ENCODE peak calls at places on chromosomes 5 and 9, in seven cellular contexts. One of them, this sample, is unnamed. For H3K9me3, the result is how much of the 10 kb centered on the place peaks cover.

GRCh38 chr5:116084231-116084630 is 594 bp upstream of the COMMD10 start:
- DNase-seq in pancreas: no peak
- DNase-seq in H9: no peak
- DNase-seq in body of pancreas: no peak
- DNase-seq in uterus: peak
- DNase-seq in A549: peak
- DNase-seq in WERI-Rb-1: peak
- DNase-seq in this sample: peak

GRCh38 chr5:74441616-74442015 is 198.9 kb downstream of the ENC1 start:
- DNase-seq in pancreas: no peak
- DNase-seq in H9: no peak
- DNase-seq in body of pancreas: no peak
- DNase-seq in uterus: no peak
- DNase-seq in A549: no peak
- DNase-seq in WERI-Rb-1: peak
- DNase-seq in this sample: no peak

GRCh38 chr5:172133359-172134029 is 54.5 kb downstream of the STK10 start:
- DNase-seq in pancreas: no peak
- DNase-seq in H9: no peak
- DNase-seq in body of pancreas: no peak
- DNase-seq in uterus: no peak
- DNase-seq in A549: no peak
- DNase-seq in WERI-Rb-1: no peak
- DNase-seq in this sample: peak

GRCh38 chr9:72996106-72996505 is 43.3 kb upstream of the ALDH1A1 start:
- DNase-seq in pancreas: no peak
- DNase-seq in H9: no peak
- DNase-seq in body of pancreas: no peak
- DNase-seq in uterus: no peak
- DNase-seq in A549: peak
- DNase-seq in WERI-Rb-1: no peak
- DNase-seq in this sample: no peak

GRCh38 chr9:138074516-138074915 is 196.9 kb downstream of the CACNA1B start:
- DNase-seq in pancreas: no peak
- DNase-seq in H9: no peak
- DNase-seq in body of pancreas: no peak
- DNase-seq in uterus: no peak
- DNase-seq in A549: no peak
- DNase-seq in WERI-Rb-1: no peak
- DNase-seq in this sample: no peak

GRCh38 chr9:9112001-9112725 is 1312.6 kb upstream of the DMAC1 start:
- DNase-seq in pancreas: no peak
- DNase-seq in H9: no peak
- DNase-seq in body of pancreas: no peak
- DNase-seq in uterus: no peak
- DNase-seq in A549: no peak
- DNase-seq in WERI-Rb-1: peak
- DNase-seq in this sample: no peak

GRCh38 chr9:74653437-74654080 is 156.4 kb downstream of the RORB start:
- DNase-seq in pancreas: no peak
- DNase-seq in H9: no peak
- DNase-seq in body of pancreas: no peak
- DNase-seq in uterus: no peak
- DNase-seq in A549: no peak
- DNase-seq in WERI-Rb-1: no peak
- DNase-seq in this sample: peak

GRCh38 chr5:179170606-179171005 is 110.4 kb downstream of the ZNF354C start:
- DNase-seq in pancreas: no peak
- DNase-seq in H9: no peak
- DNase-seq in body of pancreas: no peak
- DNase-seq in uterus: no peak
- DNase-seq in A549: no peak
- DNase-seq in WERI-Rb-1: peak
- DNase-seq in this sample: no peak

GRCh38 chr9:136085815-136086212 is 9.3 kb downstream of the NACC2 start:
- DNase-seq in pancreas: peak
- DNase-seq in H9: peak
- DNase-seq in body of pancreas: peak
- DNase-seq in uterus: no peak
- DNase-seq in A549: no peak
- DNase-seq in WERI-Rb-1: no peak
- DNase-seq in this sample: no peak

GRCh38 chr5:154985126-154985525 is 28.4 kb upstream of the KIF4B start:
- DNase-seq in pancreas: no peak
- DNase-seq in H9: no peak
- DNase-seq in body of pancreas: no peak
- DNase-seq in uterus: no peak
- DNase-seq in A549: no peak
- DNase-seq in WERI-Rb-1: no peak
- DNase-seq in this sample: no peak

DNA sequence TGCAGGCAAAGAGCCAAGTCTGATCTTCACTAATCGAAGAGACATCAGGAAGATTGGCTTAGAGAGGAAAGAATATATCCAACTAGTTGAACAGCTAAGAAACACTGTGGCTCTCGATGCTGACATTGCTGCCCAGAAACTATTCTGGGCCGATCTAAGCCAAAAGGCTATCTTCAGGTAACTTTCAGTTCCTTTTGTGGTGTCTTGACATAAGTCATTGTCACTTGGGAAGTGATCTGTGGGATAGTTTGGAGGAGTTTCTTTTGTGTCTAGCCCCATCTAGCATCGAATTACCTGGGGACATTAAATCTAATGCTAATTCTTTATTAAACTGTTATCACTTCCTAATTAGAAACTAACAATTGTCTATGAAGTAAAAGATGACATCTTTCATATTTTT is 24.0 kb downstream of the VLDLR start:
- DNase-seq in pancreas: no peak
- DNase-seq in H9: no peak
- DNase-seq in body of pancreas: no peak
- DNase-seq in uterus: no peak
- DNase-seq in A549: no peak
- DNase-seq in WERI-Rb-1: no peak
- DNase-seq in this sample: no peak
- TF ChIP-seq CTCF in pancreas: no peak
- TF ChIP-seq CTCF in H9: no peak
- TF ChIP-seq CTCF in body of pancreas: no peak
- TF ChIP-seq CTCF in uterus: no peak
- TF ChIP-seq CTCF in A549: no peak
- TF ChIP-seq CTCF in WERI-Rb-1: no peak
- TF ChIP-seq CTCF in this sample: no peak

GRCh38 chr9:128114326-128115186 is 13.0 kb downstream of the PTGES2 start:
- DNase-seq in pancreas: peak
- DNase-seq in H9: peak
- DNase-seq in body of pancreas: peak
- DNase-seq in uterus: peak
- DNase-seq in A549: no peak
- DNase-seq in WERI-Rb-1: no peak
- DNase-seq in this sample: no peak

GRCh38 chr9:128116104-128117083 is 11.1 kb downstream of the PTGES2 start:
- DNase-seq in pancreas: peak
- DNase-seq in H9: no peak
- DNase-seq in body of pancreas: peak
- DNase-seq in uterus: peak
- DNase-seq in A549: no peak
- DNase-seq in WERI-Rb-1: no peak
- DNase-seq in this sample: no peak

GRCh38 chr9:128113526-128114325 is 13.8 kb downstream of the PTGES2 start:
- DNase-seq in pancreas: peak
- DNase-seq in H9: peak
- DNase-seq in body of pancreas: peak
- DNase-seq in uterus: no peak
- DNase-seq in A549: no peak
- DNase-seq in WERI-Rb-1: peak
- DNase-seq in this sample: no peak

GRCh38 chr9:128117613-128118471 is 9.7 kb downstream of the PTGES2 start:
- DNase-seq in pancreas: peak
- DNase-seq in H9: peak
- DNase-seq in body of pancreas: peak
- DNase-seq in uterus: peak
- DNase-seq in A549: peak
- DNase-seq in WERI-Rb-1: peak
- DNase-seq in this sample: peak

GRCh38 chr9:128115187-128116103 is 12.1 kb downstream of the PTGES2 start:
- DNase-seq in pancreas: peak
- DNase-seq in H9: no peak
- DNase-seq in body of pancreas: peak
- DNase-seq in uterus: peak
- DNase-seq in A549: no peak
- DNase-seq in WERI-Rb-1: no peak
- DNase-seq in this sample: no peak
- H3K27ac ChIP-seq in pancreas: peak
- H3K27ac ChIP-seq in H9: no peak
- H3K27ac ChIP-seq in body of pancreas: peak
- H3K27ac ChIP-seq in uterus: no peak
- H3K27ac ChIP-seq in A549: no peak
- H3K27ac ChIP-seq in WERI-Rb-1: peak
- H3K27ac ChIP-seq in this sample: no peak

DNA sequence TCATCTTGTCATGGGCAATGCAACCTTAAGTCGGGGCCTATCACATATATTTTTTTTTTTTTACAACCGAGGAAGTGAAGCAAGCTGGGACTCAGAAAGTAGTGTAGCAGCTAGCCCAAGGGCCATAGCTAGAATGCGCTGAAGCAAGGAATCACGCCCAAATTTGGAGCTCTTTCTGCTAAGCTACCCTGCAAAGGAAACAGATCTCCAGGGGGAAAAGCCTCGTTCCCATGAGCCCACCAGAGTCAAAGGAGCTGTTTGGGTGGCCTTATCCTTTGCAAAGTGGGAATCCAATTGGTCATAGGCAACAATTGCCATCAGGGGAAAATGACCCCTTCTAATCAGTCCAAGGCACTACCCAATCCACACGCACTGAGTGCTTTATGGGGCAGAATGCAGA is 390.4 kb downstream of the EBF1 start:
- DNase-seq in pancreas: no peak
- DNase-seq in H9: no peak
- DNase-seq in body of pancreas: no peak
- DNase-seq in uterus: no peak
- DNase-seq in A549: no peak
- DNase-seq in WERI-Rb-1: no peak
- DNase-seq in this sample: no peak
- H3K9me3 ChIP-seq in pancreas: under half
- H3K9me3 ChIP-seq in H9: under half
- H3K9me3 ChIP-seq in body of pancreas: under half
- H3K9me3 ChIP-seq in uterus: under half
- H3K9me3 ChIP-seq in A549: under half
- H3K9me3 ChIP-seq in WERI-Rb-1: under half
- H3K9me3 ChIP-seq in this sample: under half

DNA sequence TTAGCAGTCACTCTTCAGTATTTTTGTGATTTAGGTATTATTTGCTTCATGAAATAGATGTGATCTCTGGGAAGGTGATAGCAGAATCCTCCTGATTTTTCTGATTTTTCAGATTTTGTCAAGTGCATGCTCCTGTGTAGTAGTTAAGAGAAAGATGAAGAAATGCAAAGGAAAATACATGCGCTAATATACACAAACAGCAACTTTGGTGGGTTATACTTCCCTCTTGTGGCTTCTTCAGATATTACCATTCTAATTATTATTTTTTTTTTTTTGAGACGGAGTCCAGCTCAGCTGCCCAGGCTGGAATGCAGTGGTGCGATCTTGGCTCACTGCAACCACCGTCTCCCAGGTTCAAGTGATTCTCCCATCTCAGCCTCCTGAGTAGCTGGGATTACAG is 31.7 kb downstream of the LMNB1 start:
- DNase-seq in pancreas: no peak
- DNase-seq in H9: no peak
- DNase-seq in body of pancreas: no peak
- DNase-seq in uterus: no peak
- DNase-seq in A549: peak
- DNase-seq in WERI-Rb-1: no peak
- DNase-seq in this sample: peak
- TF ChIP-seq CTCF in pancreas: no peak
- TF ChIP-seq CTCF in H9: peak
- TF ChIP-seq CTCF in body of pancreas: peak
- TF ChIP-seq CTCF in uterus: peak
- TF ChIP-seq CTCF in A549: peak
- TF ChIP-seq CTCF in WERI-Rb-1: peak
- TF ChIP-seq CTCF in this sample: peak

GRCh38 chr5:144142030-144142825 is 28.2 kb downstream of the YIPF5 start:
- DNase-seq in pancreas: no peak
- DNase-seq in H9: no peak
- DNase-seq in body of pancreas: no peak
- DNase-seq in uterus: no peak
- DNase-seq in A549: peak
- DNase-seq in WERI-Rb-1: no peak
- DNase-seq in this sample: peak
- H3K27ac ChIP-seq in pancreas: no peak
- H3K27ac ChIP-seq in H9: no peak
- H3K27ac ChIP-seq in body of pancreas: no peak
- H3K27ac ChIP-seq in uterus: no peak
- H3K27ac ChIP-seq in A549: peak
- H3K27ac ChIP-seq in WERI-Rb-1: no peak
- H3K27ac ChIP-seq in this sample: no peak

DNA sequence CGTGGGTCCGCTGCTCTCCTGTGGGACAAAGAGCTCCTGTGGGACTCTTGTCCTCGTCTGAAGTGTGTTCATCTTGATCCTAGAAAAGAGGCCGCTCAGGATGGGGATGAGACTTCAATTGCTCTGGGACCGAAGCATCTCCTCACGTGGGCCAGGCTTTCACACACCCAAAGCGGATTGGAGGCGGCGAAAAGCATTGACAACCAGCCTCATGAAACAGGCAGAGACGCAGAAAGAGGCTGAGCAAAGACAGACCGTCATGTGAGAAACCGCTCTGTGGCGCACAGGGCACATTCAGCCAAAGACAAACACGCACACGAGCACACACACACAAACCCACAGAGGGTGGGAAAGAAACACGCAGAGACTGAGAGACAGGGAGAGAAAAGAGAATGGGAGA is 479.5 kb downstream of the SPATA31A7 start:
- DNase-seq in pancreas: no peak
- DNase-seq in H9: peak
- DNase-seq in body of pancreas: no peak
- DNase-seq in uterus: no peak
- DNase-seq in A549: no peak
- DNase-seq in WERI-Rb-1: no peak
- DNase-seq in this sample: no peak
- H3K9me3 ChIP-seq in pancreas: under half
- H3K9me3 ChIP-seq in H9: half or more
- H3K9me3 ChIP-seq in body of pancreas: under half
- H3K9me3 ChIP-seq in uterus: under half
- H3K9me3 ChIP-seq in A549: under half
- H3K9me3 ChIP-seq in WERI-Rb-1: under half
- H3K9me3 ChIP-seq in this sample: under half

GRCh38 chr5:144332265-144332664 is 161.6 kb downstream of the KCTD16 start:
- DNase-seq in pancreas: no peak
- DNase-seq in H9: peak
- DNase-seq in body of pancreas: peak
- DNase-seq in uterus: no peak
- DNase-seq in A549: no peak
- DNase-seq in WERI-Rb-1: peak
- DNase-seq in this sample: no peak
- TF ChIP-seq CTCF in pancreas: no peak
- TF ChIP-seq CTCF in H9: peak
- TF ChIP-seq CTCF in body of pancreas: peak
- TF ChIP-seq CTCF in uterus: no peak
- TF ChIP-seq CTCF in A549: no peak
- TF ChIP-seq CTCF in WERI-Rb-1: peak
- TF ChIP-seq CTCF in this sample: no peak